ENCODE peak calls at places on chromosome 13, in four cellular contexts. D is GOT3, B is GDM1, C is choroid plexus epithelial cell. F is an unnamed sample.

GRCh38 chr13:97911311-97912138 is 42.0 kb upstream of the IPO5 start:
- DNase-seq in D (no peak), B (no peak), C (no peak), F (no peak)

GRCh38 chr13:99434258-99434788 is 66.9 kb upstream of the TM9SF2 start:
- DNase-seq in D (no peak), B (no peak), C (no peak), F (no peak)

GRCh38 chr13:109654341-109655205 is 131.8 kb downstream of the IRS2 start:
- DNase-seq in D (no peak), B (peak), C (peak), F (peak)

GRCh38 chr13:113546571-113547247 is 37.8 kb upstream of the TFDP1 start:
- DNase-seq in D (no peak), B (no peak), C (peak), F (no peak)

GRCh38 chr13:101711307-101712025 is 259.0 kb downstream of the ITGBL1 start:
- DNase-seq in D (no peak), B (no peak), C (no peak), F (no peak)

GRCh38 chr13:61880576-61881283 is 465.1 kb upstream of the PCDH20 start:
- DNase-seq in D (no peak), B (peak), C (peak), F (peak)

GRCh38 chr13:72403396-72404010 is 323.9 kb downstream of the MZT1 start:
- DNase-seq in D (no peak), B (no peak), C (no peak), F (no peak)

GRCh38 chr13:55517312-55517711 is 1623.4 kb upstream of the PRR20A start:
- DNase-seq in D (no peak), B (no peak), C (no peak), F (no peak)

GRCh38 chr13:101449971-101450748 is 2.3 kb upstream of the ITGBL1 start:
- DNase-seq in D (no peak), B (no peak), C (peak), F (no peak)

GRCh38 chr13:48492123-48493075 is 40.5 kb downstream of the RCBTB2 start:
- DNase-seq in D (no peak), B (peak), C (no peak), F (peak)

GRCh38 chr13:110289174-110289573 is 17.8 kb downstream of the COL4A1 start:
- DNase-seq in D (no peak), B (no peak), C (no peak), F (no peak)

GRCh38 chr13:51025245-51025872 is 85.7 kb downstream of the C13orf42 start:
- DNase-seq in D (no peak), B (no peak), C (no peak), F (no peak)

GRCh38 chr13:30299746-30300145 is 7.6 kb downstream of the KATNAL1 start:
- DNase-seq in D (no peak), B (no peak), C (no peak), F (no peak)

GRCh38 chr13:42656136-42656535 is 82.2 kb downstream of the TNFSF11 start:
- DNase-seq in D (no peak), B (no peak), C (peak), F (no peak)

GRCh38 chr13:110507678-110508381 is 53.7 kb downstream of the RAB20 start:
- DNase-seq in D (no peak), B (no peak), C (no peak), F (no peak)

GRCh38 chr13:113777311-113778260 is 18.6 kb downstream of the TMEM255B start:
- DNase-seq in D (no peak), B (no peak), C (peak), F (no peak)

GRCh38 chr13:93775507-93776108 is 549.0 kb downstream of the GPC6 start:
- DNase-seq in D (no peak), B (no peak), C (peak), F (no peak)